ENCODE peak calls at places on chromosomes 7 and 10, in eight cellular contexts. K is HS-5; X is dorsolateral prefrontal cortex; Y is progenitor cell of endocrine pancreas; A is spleen; M is activated CD4-positive, CD25-positive, alpha-beta regulatory T cell; T is activated effector memory CD4-positive, alpha-beta T cell treated with anti-CD3 and anti-CD28 coated beads, Interleukin-2, amount 50 U/mL, for 16 hours; S is neural crest cell. N is an unnamed sample.

GRCh38 chr10:89390875-89391576 is 1.4 kb upstream of the IFIT1 start:
- DNase-seq in K (no peak), X (no peak), Y (no peak), A (no peak), M (no peak), T (no peak), S (no peak), N (no peak)

GRCh38 chr10:113326160-113327111 is 226.4 kb upstream of the HABP2 start:
- DNase-seq in K (peak), X (no peak), Y (no peak), A (no peak), M (no peak), T (no peak), S (no peak), N (peak)

GRCh38 chr10:125160856-125161569 is 650 bp upstream of the CTBP2 start:
- DNase-seq in K (peak), X (no peak), Y (peak), A (peak), M (no peak), T (no peak), S (peak), N (no peak)

GRCh38 chr7:33191326-33191725 is 62.0 kb downstream of the BBS9 start:
- DNase-seq in K (no peak), X (no peak), Y (no peak), A (no peak), M (no peak), T (no peak), S (no peak), N (no peak)

GRCh38 chr10:21700474-21700873 is 166.4 kb downstream of the MLLT10 start:
- DNase-seq in K (no peak), X (no peak), Y (no peak), A (no peak), M (no peak), T (no peak), S (no peak), N (peak)

GRCh38 chr7:116593359-116594075 is 68.7 kb downstream of the CAV1 start:
- DNase-seq in K (no peak), X (no peak), Y (no peak), A (no peak), M (no peak), T (no peak), S (no peak), N (no peak)

GRCh38 chr10:51892965-51893658 is 193.7 kb upstream of the CSTF2T start:
- DNase-seq in K (no peak), X (no peak), Y (no peak), A (no peak), M (no peak), T (no peak), S (peak), N (peak)

GRCh38 chr10:51821045-51821444 is 121.7 kb upstream of the CSTF2T start:
- DNase-seq in K (no peak), X (no peak), Y (no peak), A (no peak), M (no peak), T (no peak), S (no peak), N (no peak)

GRCh38 chr10:3336673-3337293 is 164.2 kb upstream of the PITRM1 start:
- DNase-seq in K (no peak), X (no peak), Y (no peak), A (no peak), M (no peak), T (no peak), S (no peak), N (no peak)

GRCh38 chr10:88702848-88703597 is 3.0 kb upstream of the LIPK start:
- DNase-seq in K (no peak), X (no peak), Y (no peak), A (no peak), M (no peak), T (no peak), S (no peak), N (no peak)

GRCh38 chr10:71040890-71041590 is 152.7 kb upstream of the PCBD1 start:
- DNase-seq in K (no peak), X (no peak), Y (no peak), A (peak), M (no peak), T (peak), S (no peak), N (peak)

GRCh38 chr10:62492012-62492869 is 118.1 kb downstream of the ZNF365 start:
- DNase-seq in K (peak), X (no peak), Y (no peak), A (no peak), M (no peak), T (no peak), S (no peak), N (peak)

GRCh38 chr7:41830271-41830670 is 127.4 kb upstream of the INHBA start:
- DNase-seq in K (no peak), X (no peak), Y (no peak), A (no peak), M (no peak), T (no peak), S (no peak), N (no peak)

GRCh38 chr10:86362566-86363183 is 3.9 kb downstream of the GRID1 start:
- DNase-seq in K (no peak), X (peak), Y (no peak), A (peak), M (no peak), T (peak), S (no peak), N (no peak)

GRCh38 chr7:64999165-65000004 is 7.1 kb downstream of the ERV3-1 start:
- DNase-seq in K (no peak), X (no peak), Y (no peak), A (peak), M (no peak), T (no peak), S (no peak), N (peak)

GRCh38 chr10:92492748-92493240 is 81.1 kb downstream of the IDE start:
- DNase-seq in K (no peak), X (no peak), Y (no peak), A (no peak), M (no peak), T (no peak), S (no peak), N (no peak)

GRCh38 chr10:97771913-97772823 is at the start of gene SFRP5:
- DNase-seq in K (no peak), X (no peak), Y (no peak), A (no peak), M (no peak), T (no peak), S (no peak), N (no peak)

GRCh38 chr7:156612930-156613329 is 27.6 kb upstream of the RNF32 start:
- DNase-seq in K (no peak), X (no peak), Y (no peak), A (no peak), M (no peak), T (peak), S (no peak), N (no peak)

GRCh38 chr10:82288461-82288881 is 413.5 kb downstream of the NRG3 start:
- DNase-seq in K (peak), X (no peak), Y (no peak), A (no peak), M (no peak), T (no peak), S (no peak), N (no peak)

GRCh38 chr7:105647591-105647990 is 66.3 kb upstream of the EFCAB10 start:
- DNase-seq in K (no peak), X (no peak), Y (no peak), A (no peak), M (no peak), T (no peak), S (no peak), N (no peak)

GRCh38 chr7:1530946-1531262 is 402 bp downstream of the MAFK start:
- DNase-seq in K (no peak), X (no peak), Y (no peak), A (no peak), M (peak), T (no peak), S (no peak), N (no peak)

GRCh38 chr7:111223802-111224253 is 132.9 kb downstream of the LRRN3 start:
- DNase-seq in K (no peak), X (no peak), Y (no peak), A (no peak), M (no peak), T (no peak), S (no peak), N (no peak)

GRCh38 chr10:101482568-101482967 is 105.5 kb downstream of the POLL start:
- DNase-seq in K (no peak), X (no peak), Y (no peak), A (no peak), M (no peak), T (no peak), S (no peak), N (no peak)

GRCh38 chr7:21611129-21611528 is 68.3 kb downstream of the DNAH11 start:
- DNase-seq in K (no peak), X (no peak), Y (no peak), A (no peak), M (no peak), T (no peak), S (no peak), N (no peak)

GRCh38 chr10:131078131-131078881 is 233.2 kb downstream of the TCERG1L start:
- DNase-seq in K (no peak), X (no peak), Y (no peak), A (no peak), M (no peak), T (no peak), S (no peak), N (no peak)

GRCh38 chr7:120951309-120951706 is 731 bp downstream of the ING3 start:
- DNase-seq in K (no peak), X (no peak), Y (no peak), A (no peak), M (no peak), T (no peak), S (no peak), N (no peak)

GRCh38 chr7:33130184-33130583 is 820 bp downstream of the BBS9 start:
- DNase-seq in K (no peak), X (no peak), Y (no peak), A (no peak), M (no peak), T (no peak), S (no peak), N (peak)

GRCh38 chr10:7971949-7972348 is 82.5 kb upstream of the GATA3 start:
- DNase-seq in K (no peak), X (no peak), Y (no peak), A (no peak), M (no peak), T (no peak), S (no peak), N (no peak)

GRCh38 chr7:5694221-5694754 is 87.2 kb downstream of the RNF216 start:
- DNase-seq in K (peak), X (no peak), Y (no peak), A (no peak), M (no peak), T (peak), S (no peak), N (peak)

GRCh38 chr10:3750884-3751283 is 34.1 kb downstream of the KLF6 start:
- DNase-seq in K (no peak), X (no peak), Y (no peak), A (no peak), M (no peak), T (no peak), S (no peak), N (no peak)

GRCh38 chr10:9157656-9158055 is 1103.2 kb downstream of the GATA3 start:
- DNase-seq in K (no peak), X (no peak), Y (no peak), A (no peak), M (no peak), T (no peak), S (no peak), N (no peak)

GRCh38 chr7:69510114-69510513 is 88.2 kb upstream of the AUTS2 start:
- DNase-seq in K (no peak), X (no peak), Y (no peak), A (no peak), M (no peak), T (no peak), S (no peak), N (no peak)

GRCh38 chr10:73253226-73253557 is 748 bp upstream of the MRPS16 start:
- DNase-seq in K (no peak), X (no peak), Y (no peak), A (no peak), M (no peak), T (no peak), S (no peak), N (peak)

GRCh38 chr10:123154943-123155505 is 822 bp downstream of the BUB3 start:
- DNase-seq in K (peak), X (no peak), Y (no peak), A (no peak), M (no peak), T (no peak), S (no peak), N (no peak)

GRCh38 chr10:13458107-13458761 is 70.6 kb downstream of the BEND7 start:
- DNase-seq in K (no peak), X (no peak), Y (no peak), A (no peak), M (no peak), T (no peak), S (no peak), N (no peak)

GRCh38 chr10:132145521-132146185 is 41.1 kb upstream of the DPYSL4 start:
- DNase-seq in K (no peak), X (peak), Y (no peak), A (peak), M (no peak), T (no peak), S (no peak), N (no peak)

N was measured in Karpas-422.